ENCODE peak calls at places on chromosomes 7 and 10, in ten cellular contexts. One of them, this sample, is unnamed.

GRCh38 chr10:132003286-132003924 is 21.7 kb upstream of the BNIP3 start:
- DNase-seq in HFF-Myc: no peak
- DNase-seq in transverse colon: no peak
- DNase-seq in stomach: no peak
- DNase-seq in IMR-90: no peak
- DNase-seq in fibroblast of mammary gland: no peak
- DNase-seq in GM23338: no peak
- DNase-seq in dorsolateral prefrontal cortex: no peak
- DNase-seq in AG10803: no peak
- DNase-seq in tibial artery: peak
- DNase-seq in this sample: no peak

GRCh38 chr7:55078465-55079372 is 59.9 kb downstream of the EGFR start:
- DNase-seq in HFF-Myc: no peak
- DNase-seq in transverse colon: peak
- DNase-seq in stomach: peak
- DNase-seq in IMR-90: no peak
- DNase-seq in fibroblast of mammary gland: peak
- DNase-seq in GM23338: peak
- DNase-seq in dorsolateral prefrontal cortex: no peak
- DNase-seq in AG10803: no peak
- DNase-seq in tibial artery: no peak
- DNase-seq in this sample: no peak

GRCh38 chr7:98555403-98555802 is 61.7 kb upstream of the NPTX2 start:
- DNase-seq in HFF-Myc: no peak
- DNase-seq in transverse colon: peak
- DNase-seq in stomach: no peak
- DNase-seq in IMR-90: no peak
- DNase-seq in fibroblast of mammary gland: no peak
- DNase-seq in GM23338: no peak
- DNase-seq in dorsolateral prefrontal cortex: no peak
- DNase-seq in AG10803: no peak
- DNase-seq in tibial artery: no peak
- DNase-seq in this sample: no peak

GRCh38 chr10:69558559-69558958 is 14.7 kb downstream of the NEUROG3 start:
- DNase-seq in HFF-Myc: no peak
- DNase-seq in transverse colon: no peak
- DNase-seq in stomach: no peak
- DNase-seq in IMR-90: no peak
- DNase-seq in fibroblast of mammary gland: no peak
- DNase-seq in GM23338: no peak
- DNase-seq in dorsolateral prefrontal cortex: no peak
- DNase-seq in AG10803: no peak
- DNase-seq in tibial artery: no peak
- DNase-seq in this sample: no peak

GRCh38 chr7:35695628-35695888 is 623 bp upstream of the HERPUD2 start:
- DNase-seq in HFF-Myc: no peak
- DNase-seq in transverse colon: no peak
- DNase-seq in stomach: no peak
- DNase-seq in IMR-90: no peak
- DNase-seq in fibroblast of mammary gland: peak
- DNase-seq in GM23338: no peak
- DNase-seq in dorsolateral prefrontal cortex: no peak
- DNase-seq in AG10803: no peak
- DNase-seq in tibial artery: no peak
- DNase-seq in this sample: no peak

GRCh38 chr7:150923191-150923590 is 54.9 kb downstream of the KCNH2 start:
- DNase-seq in HFF-Myc: no peak
- DNase-seq in transverse colon: no peak
- DNase-seq in stomach: no peak
- DNase-seq in IMR-90: no peak
- DNase-seq in fibroblast of mammary gland: no peak
- DNase-seq in GM23338: no peak
- DNase-seq in dorsolateral prefrontal cortex: no peak
- DNase-seq in AG10803: no peak
- DNase-seq in tibial artery: no peak
- DNase-seq in this sample: no peak

GRCh38 chr7:44956157-44956766 is 22.6 kb downstream of the MYO1G start:
- DNase-seq in HFF-Myc: no peak
- DNase-seq in transverse colon: no peak
- DNase-seq in stomach: no peak
- DNase-seq in IMR-90: no peak
- DNase-seq in fibroblast of mammary gland: no peak
- DNase-seq in GM23338: no peak
- DNase-seq in dorsolateral prefrontal cortex: no peak
- DNase-seq in AG10803: no peak
- DNase-seq in tibial artery: peak
- DNase-seq in this sample: no peak

GRCh38 chr10:89867964-89868363 is 166.6 kb downstream of the KIF20B start:
- DNase-seq in HFF-Myc: no peak
- DNase-seq in transverse colon: no peak
- DNase-seq in stomach: no peak
- DNase-seq in IMR-90: peak
- DNase-seq in fibroblast of mammary gland: peak
- DNase-seq in GM23338: no peak
- DNase-seq in dorsolateral prefrontal cortex: no peak
- DNase-seq in AG10803: no peak
- DNase-seq in tibial artery: no peak
- DNase-seq in this sample: peak

GRCh38 chr10:51269816-51270215 is 195.5 kb downstream of the PRKG1 start:
- DNase-seq in HFF-Myc: no peak
- DNase-seq in transverse colon: no peak
- DNase-seq in stomach: no peak
- DNase-seq in IMR-90: peak
- DNase-seq in fibroblast of mammary gland: peak
- DNase-seq in GM23338: no peak
- DNase-seq in dorsolateral prefrontal cortex: no peak
- DNase-seq in AG10803: peak
- DNase-seq in tibial artery: no peak
- DNase-seq in this sample: peak

GRCh38 chr7:139828880-139829653 is at the start of gene TBXAS1:
- DNase-seq in HFF-Myc: no peak
- DNase-seq in transverse colon: peak
- DNase-seq in stomach: peak
- DNase-seq in IMR-90: peak
- DNase-seq in fibroblast of mammary gland: no peak
- DNase-seq in GM23338: no peak
- DNase-seq in dorsolateral prefrontal cortex: no peak
- DNase-seq in AG10803: no peak
- DNase-seq in tibial artery: no peak
- DNase-seq in this sample: no peak

DNA sequence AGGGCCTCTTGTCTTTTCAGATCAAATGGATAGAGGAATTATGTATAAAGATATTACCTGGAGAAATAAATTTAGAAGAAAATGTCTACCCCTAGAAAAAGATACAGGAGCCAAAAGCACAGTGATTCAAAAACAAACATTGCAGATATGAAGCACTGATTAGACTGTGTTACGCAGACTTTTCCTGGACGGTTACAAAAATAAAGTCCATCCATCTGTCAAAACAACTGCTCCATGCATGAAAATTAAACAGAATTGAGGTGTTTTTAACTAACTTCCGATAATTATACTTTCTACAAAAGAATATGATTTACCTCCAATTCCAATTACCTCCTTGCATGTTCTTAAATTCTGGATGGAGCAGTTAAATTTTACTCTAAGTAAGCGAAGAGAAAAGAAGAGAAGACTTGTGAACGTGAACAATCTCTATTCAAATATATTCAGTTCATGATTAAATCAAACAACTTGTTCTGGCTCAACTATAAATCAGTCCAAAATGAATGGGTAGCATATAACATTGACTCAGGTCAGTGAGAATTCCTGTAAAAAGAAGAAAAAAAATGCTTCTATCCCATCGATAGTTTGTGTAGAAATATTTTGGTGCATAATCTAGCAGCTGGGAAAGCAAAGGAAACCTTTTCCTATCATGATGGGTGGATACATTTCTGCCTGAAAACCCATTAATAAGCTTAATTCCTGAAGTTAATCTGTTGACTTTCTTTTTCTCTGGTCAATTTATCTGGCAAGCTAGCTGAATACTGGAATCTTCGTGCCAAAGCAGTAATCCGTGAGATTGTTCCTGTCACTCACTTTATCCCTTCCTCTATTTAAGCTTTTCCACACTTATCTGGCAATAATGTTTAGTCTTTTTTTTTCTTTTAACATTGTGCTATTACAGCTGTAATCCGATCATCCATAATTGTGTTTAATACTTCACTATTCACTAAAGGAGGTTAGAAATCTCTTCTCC is 80.4 kb downstream of the SEMA3A start:
- DNase-seq in HFF-Myc: no peak
- DNase-seq in transverse colon: no peak
- DNase-seq in stomach: no peak
- DNase-seq in IMR-90: no peak
- DNase-seq in fibroblast of mammary gland: no peak
- DNase-seq in GM23338: no peak
- DNase-seq in dorsolateral prefrontal cortex: no peak
- DNase-seq in AG10803: no peak
- DNase-seq in tibial artery: no peak
- DNase-seq in this sample: peak
- H3K4me3 ChIP-seq in HFF-Myc: no peak
- H3K4me3 ChIP-seq in transverse colon: no peak
- H3K4me3 ChIP-seq in stomach: no peak
- H3K4me3 ChIP-seq in IMR-90: no peak
- H3K4me3 ChIP-seq in fibroblast of mammary gland: no peak
- H3K4me3 ChIP-seq in GM23338: no peak
- H3K4me3 ChIP-seq in dorsolateral prefrontal cortex: no peak
- H3K4me3 ChIP-seq in AG10803: no peak
- H3K4me3 ChIP-seq in tibial artery: no peak
- H3K4me3 ChIP-seq in this sample: no peak

DNA sequence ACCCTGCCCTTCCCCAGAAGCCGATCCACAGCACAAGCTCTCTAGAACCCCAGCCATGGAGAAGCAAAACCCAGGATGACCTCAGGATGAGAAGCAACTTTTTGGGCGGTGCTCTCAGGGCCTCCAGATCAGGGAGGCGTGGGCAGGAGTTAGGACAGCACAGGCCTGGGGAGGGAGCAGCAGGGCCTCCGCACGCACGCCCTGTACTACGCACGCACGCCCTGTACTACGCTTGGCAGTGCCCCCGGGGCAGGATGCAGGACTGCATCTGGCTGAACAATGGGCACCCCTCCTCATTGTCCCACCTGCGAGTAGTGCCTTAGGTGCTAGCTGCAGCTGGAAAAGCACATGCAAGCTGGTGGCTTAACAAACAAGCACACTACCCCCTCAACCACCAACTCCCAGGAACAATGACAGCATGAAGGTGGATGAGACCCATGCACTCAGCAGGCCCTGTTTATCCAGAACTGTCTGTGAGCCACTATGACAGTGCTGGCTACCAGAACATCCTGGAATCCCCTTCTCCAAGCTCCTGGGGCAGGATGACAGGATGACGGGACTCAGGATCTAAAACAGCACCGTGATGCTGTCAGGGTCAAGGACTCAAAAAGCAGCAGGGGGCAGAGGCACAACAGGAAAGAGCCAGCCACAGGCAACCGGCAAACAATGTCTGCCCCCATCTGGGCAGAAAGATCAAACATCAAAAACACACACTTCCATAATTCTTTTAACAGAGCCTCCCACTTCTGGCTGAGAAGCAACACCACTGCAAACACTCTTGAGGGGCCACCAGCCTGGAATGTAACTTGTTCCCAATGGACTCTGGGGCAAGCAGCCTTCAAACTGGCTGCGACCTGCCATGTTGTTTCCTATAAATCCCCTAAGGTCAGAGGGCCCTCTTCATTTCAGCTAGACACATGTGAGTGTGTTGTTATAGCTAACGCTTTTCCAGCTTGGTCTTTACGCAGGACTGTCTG is 11.7 kb downstream of the PODXL start:
- DNase-seq in HFF-Myc: no peak
- DNase-seq in transverse colon: no peak
- DNase-seq in stomach: no peak
- DNase-seq in IMR-90: peak
- DNase-seq in fibroblast of mammary gland: no peak
- DNase-seq in GM23338: peak
- DNase-seq in dorsolateral prefrontal cortex: no peak
- DNase-seq in AG10803: peak
- DNase-seq in tibial artery: no peak
- DNase-seq in this sample: peak
- TF ChIP-seq CTCF in HFF-Myc: peak
- TF ChIP-seq CTCF in transverse colon: no peak
- TF ChIP-seq CTCF in stomach: no peak
- TF ChIP-seq CTCF in IMR-90: peak
- TF ChIP-seq CTCF in fibroblast of mammary gland: peak
- TF ChIP-seq CTCF in GM23338: no peak
- TF ChIP-seq CTCF in dorsolateral prefrontal cortex: peak
- TF ChIP-seq CTCF in AG10803: peak
- TF ChIP-seq CTCF in tibial artery: no peak
- TF ChIP-seq CTCF in this sample: peak

DNA sequence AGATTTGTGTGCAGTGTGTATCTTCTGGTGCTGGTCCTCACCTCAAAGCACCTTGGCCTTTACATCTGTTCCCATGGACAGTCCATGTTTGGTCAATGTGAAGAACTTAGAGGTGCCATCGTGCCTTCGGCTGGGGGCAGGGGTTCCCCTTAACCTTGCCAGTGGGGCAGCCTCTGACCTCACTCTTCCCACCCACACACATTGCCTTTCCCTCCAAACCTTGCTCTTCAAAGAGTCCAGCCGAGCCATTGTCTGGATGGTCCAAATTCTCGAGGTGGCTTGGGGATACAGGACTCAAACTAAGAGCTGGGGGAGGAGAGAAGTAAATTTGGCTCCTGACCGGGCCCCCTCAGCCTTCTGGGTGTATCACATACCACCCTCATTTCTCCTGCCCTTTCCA is 76.2 kb upstream of the HABP2 start:
- DNase-seq in HFF-Myc: no peak
- DNase-seq in transverse colon: no peak
- DNase-seq in stomach: no peak
- DNase-seq in IMR-90: no peak
- DNase-seq in fibroblast of mammary gland: no peak
- DNase-seq in GM23338: no peak
- DNase-seq in dorsolateral prefrontal cortex: no peak
- DNase-seq in AG10803: no peak
- DNase-seq in tibial artery: no peak
- DNase-seq in this sample: no peak
- H3K4me3 ChIP-seq in HFF-Myc: no peak
- H3K4me3 ChIP-seq in transverse colon: no peak
- H3K4me3 ChIP-seq in stomach: no peak
- H3K4me3 ChIP-seq in IMR-90: no peak
- H3K4me3 ChIP-seq in fibroblast of mammary gland: no peak
- H3K4me3 ChIP-seq in GM23338: no peak
- H3K4me3 ChIP-seq in dorsolateral prefrontal cortex: no peak
- H3K4me3 ChIP-seq in AG10803: peak
- H3K4me3 ChIP-seq in tibial artery: no peak
- H3K4me3 ChIP-seq in this sample: no peak

GRCh38 chr10:115093776-115094361 is 704 bp downstream of the ATRNL1 start:
- DNase-seq in HFF-Myc: no peak
- DNase-seq in transverse colon: peak
- DNase-seq in stomach: no peak
- DNase-seq in IMR-90: no peak
- DNase-seq in fibroblast of mammary gland: no peak
- DNase-seq in GM23338: peak
- DNase-seq in dorsolateral prefrontal cortex: peak
- DNase-seq in AG10803: no peak
- DNase-seq in tibial artery: no peak
- DNase-seq in this sample: no peak
- TF ChIP-seq CTCF in HFF-Myc: no peak
- TF ChIP-seq CTCF in transverse colon: no peak
- TF ChIP-seq CTCF in stomach: no peak
- TF ChIP-seq CTCF in IMR-90: peak
- TF ChIP-seq CTCF in fibroblast of mammary gland: no peak
- TF ChIP-seq CTCF in GM23338: peak
- TF ChIP-seq CTCF in dorsolateral prefrontal cortex: no peak
- TF ChIP-seq CTCF in AG10803: no peak
- TF ChIP-seq CTCF in tibial artery: no peak
- TF ChIP-seq CTCF in this sample: peak

This sample was measured in astrocyte of the spinal cord.